ENCODE peak calls at places on chromosomes 13 and 19, in seven cellular contexts. H is cardiac fibroblast; R is activated naive CD8-positive, alpha-beta T cell treated with anti-CD3 and anti-CD28 coated beads, Interleukin-2, amount 50 U/mL, for 24 hours; J is NCI-H1417; L is memory B cell; Q is activated naive CD4-positive, alpha-beta T cell; Z is RKO. X is an unnamed sample.

GRCh38 chr19:3469638-3470499 is 10.5 kb downstream of the SMIM24 start:
- DNase-seq in H (no peak), R (no peak), J (no peak), L (no peak), Q (no peak), Z (no peak), X (no peak)

GRCh38 chr13:45295536-45295935 is 45.4 kb downstream of the TPT1 start:
- DNase-seq in H (peak; percentile 53), R (no peak), J (no peak), L (no peak), Q (no peak), Z (no peak), X (no peak)

GRCh38 chr19:41876847-41877489 is at the start of gene CD79A:
- DNase-seq in H (no peak), R (peak; percentile 70), J (no peak), L (peak; percentile 93), Q (no peak), Z (no peak), X (peak; percentile 45)

GRCh38 chr19:50703915-50704548 is 15.6 kb downstream of the SHANK1 start:
- DNase-seq in H (no peak), R (no peak), J (peak; percentile 65), L (no peak), Q (no peak), Z (peak; percentile 84), X (no peak)

GRCh38 chr13:112073245-112074138 is 6.5 kb downstream of the SOX1 start:
- DNase-seq in H (no peak), R (no peak), J (peak; percentile 95), L (no peak), Q (no peak), Z (no peak), X (no peak)

GRCh38 chr19:18519962-18520847 is 1.7 kb downstream of the ELL start:
- DNase-seq in H (peak; percentile 84), R (peak; percentile 60), J (peak; percentile 15), L (peak; percentile 44), Q (no peak), Z (peak; percentile 88), X (no peak)

GRCh38 chr13:39505151-39505550 is 97.8 kb downstream of the LHFPL6 start:
- DNase-seq in H (no peak), R (no peak), J (no peak), L (no peak), Q (no peak), Z (no peak), X (no peak)

GRCh38 chr13:106173891-106174610 is 361.4 kb downstream of the EFNB2 start:
- DNase-seq in H (no peak), R (no peak), J (no peak), L (no peak), Q (no peak), Z (no peak), X (no peak)

GRCh38 chr13:36420437-36420891 is 11.8 kb upstream of the CCNA1 start:
- DNase-seq in H (peak; percentile 89), R (peak; percentile 71), J (peak; percentile 59), L (peak; percentile 63), Q (no peak), Z (peak; percentile 63), X (no peak)

GRCh38 chr19:40640744-40641143 is 39.6 kb downstream of the LTBP4 start:
- DNase-seq in H (peak; percentile 67), R (no peak), J (no peak), L (no peak), Q (no peak), Z (no peak), X (no peak)

GRCh38 chr19:14775855-14776254 is 2.5 kb downstream of the ADGRE2 start:
- DNase-seq in H (no peak), R (peak; percentile 40), J (no peak), L (no peak), Q (no peak), Z (no peak), X (no peak)